ENCODE peak calls at places on chromosomes 3 and 15, in nine cellular contexts. O is hepatocyte, M is heart left ventricle, D is astrocyte of the spinal cord, T is fibroblast of lung, E is dorsolateral prefrontal cortex, B is NB4, R is neural progenitor cell, A is WERI-Rb-1. N is an unnamed sample.

GRCh38 chr3:158168996-158169573 is 59.2 kb downstream of the RSRC1 start:
- DNase-seq in O (no peak), M (no peak), D (peak), T (no peak), E (no peak), B (peak), R (no peak), A (no peak), N (no peak)

GRCh38 chr3:70506775-70507174 is 194.3 kb upstream of the MDFIC2 start:
- DNase-seq in O (no peak), M (no peak), D (no peak), T (no peak), E (no peak), B (no peak), R (no peak), A (no peak), N (no peak)

GRCh38 chr3:44906997-44907396 is 32.6 kb downstream of the TGM4 start:
- DNase-seq in O (no peak), M (no peak), D (no peak), T (no peak), E (no peak), B (no peak), R (no peak), A (no peak), N (no peak)

GRCh38 chr3:71488391-71488809 is 95.1 kb downstream of the FOXP1 start:
- DNase-seq in O (no peak), M (no peak), D (no peak), T (no peak), E (no peak), B (no peak), R (no peak), A (no peak), N (no peak)

GRCh38 chr3:157542711-157543485 is 39.7 kb upstream of the VEPH1 start:
- DNase-seq in O (peak), M (peak), D (peak), T (peak), E (no peak), B (no peak), R (peak), A (peak), N (no peak)

GRCh38 chr3:78732471-78732870 is 1035.3 kb downstream of the ROBO1 start:
- DNase-seq in O (no peak), M (no peak), D (no peak), T (no peak), E (no peak), B (no peak), R (no peak), A (no peak), N (no peak)

GRCh38 chr15:85770014-85770721 is 24.6 kb downstream of the KLHL25 start:
- DNase-seq in O (no peak), M (no peak), D (peak), T (no peak), E (no peak), B (no peak), R (no peak), A (no peak), N (no peak)

GRCh38 chr3:171374260-171374659 is 85.9 kb downstream of the TNIK start:
- DNase-seq in O (no peak), M (no peak), D (no peak), T (no peak), E (no peak), B (no peak), R (no peak), A (no peak), N (no peak)

GRCh38 chr15:56989411-56989924 is 71.0 kb downstream of the TCF12 start:
- DNase-seq in O (no peak), M (no peak), D (peak), T (peak), E (no peak), B (peak), R (no peak), A (no peak), N (peak)

GRCh38 chr3:58242340-58242739 is 4.7 kb downstream of the ABHD6 start:
- DNase-seq in O (no peak), M (no peak), D (no peak), T (no peak), E (no peak), B (no peak), R (no peak), A (no peak), N (no peak)

GRCh38 chr3:110859340-110859739 is 212.3 kb upstream of the NECTIN3 start:
- DNase-seq in O (no peak), M (no peak), D (no peak), T (no peak), E (no peak), B (no peak), R (no peak), A (peak), N (no peak)

DNA sequence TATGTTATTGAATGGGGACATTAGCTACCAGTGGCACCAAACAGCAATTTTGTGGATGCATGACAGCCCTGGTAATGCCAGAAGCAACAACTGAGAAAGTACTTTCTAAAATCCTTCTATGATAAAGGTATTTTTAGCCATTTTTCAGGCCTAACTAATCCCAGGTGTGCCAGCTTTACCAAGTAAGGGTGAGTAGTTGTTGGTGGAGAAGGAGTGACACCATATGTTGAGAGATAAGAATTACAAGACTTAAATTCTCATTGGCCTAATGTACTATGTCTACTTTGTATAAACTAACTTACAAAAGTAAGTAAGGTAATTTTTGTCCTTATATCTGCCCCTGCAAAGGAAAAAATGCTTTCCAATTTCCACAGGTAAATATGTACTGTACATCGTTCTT is 4.1 kb upstream of the COX17 start:
- DNase-seq in O (peak), M (no peak), D (peak), T (peak), E (no peak), B (peak), R (peak), A (no peak), N (no peak)
- TF ChIP-seq CTCF in O (peak), M (peak), D (peak), T (peak), E (peak), B (peak), R (peak), A (peak), N (peak)

DNA sequence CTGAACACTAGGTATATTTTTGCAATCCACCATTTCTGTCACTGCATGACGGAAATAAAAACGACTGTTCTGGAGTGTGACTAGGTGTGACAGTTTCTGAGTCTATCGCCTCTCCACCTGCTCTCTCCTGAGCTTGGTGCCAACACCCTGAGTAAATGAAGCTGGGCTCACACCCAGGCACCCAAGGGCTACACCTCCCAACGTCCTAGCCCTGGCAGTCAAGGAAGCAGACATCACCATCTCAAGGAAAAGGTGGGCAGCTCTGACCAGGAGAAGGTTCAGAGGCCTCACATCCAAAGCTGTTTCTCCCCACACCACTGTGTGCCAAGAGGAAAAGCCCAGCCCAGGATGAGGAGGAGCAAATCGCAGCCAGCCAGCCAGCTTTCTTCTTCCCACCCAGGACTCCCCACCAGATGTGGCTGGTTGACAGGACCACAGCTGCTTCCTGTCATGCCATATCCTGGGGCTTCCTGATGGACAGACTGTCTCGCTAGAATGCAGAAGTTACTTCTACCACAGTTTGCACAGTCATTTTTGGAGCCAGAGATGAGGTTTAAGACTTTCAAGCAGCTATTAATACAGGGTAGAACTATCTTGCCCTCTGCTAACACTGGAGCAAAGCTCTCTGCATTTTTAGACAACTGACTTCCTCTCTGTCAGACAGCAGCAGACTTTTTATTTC is 3.3 kb downstream of the SCAMP2 start:
- DNase-seq in O (peak), M (peak), D (no peak), T (peak), E (peak), B (peak), R (no peak), A (no peak), N (no peak)
- H3K4me3 ChIP-seq in O (no peak), M (no peak), D (no peak), T (no peak), E (no peak), B (peak), R (no peak), A (no peak), N (no peak)

DNA sequence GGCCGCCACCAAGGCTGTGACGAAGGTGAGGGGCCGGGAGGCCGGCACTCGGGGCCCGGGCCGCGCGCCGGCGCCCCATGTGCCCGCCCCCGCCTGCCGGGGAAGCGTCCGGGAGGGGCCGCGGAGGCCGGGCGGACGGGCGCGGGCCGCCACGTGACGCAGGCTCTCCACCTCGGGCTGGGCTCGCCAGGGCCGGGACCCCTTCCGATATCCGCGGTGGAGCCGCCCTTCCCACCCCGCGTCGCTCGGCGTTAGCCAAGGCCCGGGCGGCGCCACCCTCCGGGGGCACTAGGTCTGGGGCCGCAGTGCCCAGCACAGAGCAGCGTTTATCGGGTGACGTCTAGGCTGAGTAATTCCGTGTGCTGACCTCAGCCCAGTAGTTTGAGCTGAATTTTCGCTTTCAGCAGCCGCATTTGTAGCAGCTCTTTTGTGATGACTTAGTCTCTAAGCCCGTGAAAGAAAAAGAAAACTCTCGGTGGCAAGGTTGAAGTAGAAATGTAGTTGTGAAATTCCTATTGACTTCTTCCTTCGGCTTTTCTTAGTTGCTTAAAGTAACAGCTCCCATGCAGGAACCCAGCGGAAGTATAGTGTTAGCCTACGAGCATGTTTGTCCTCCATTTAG is 885 bp downstream of the CDV3 start:
- DNase-seq in O (peak), M (peak), D (peak), T (peak), E (peak), B (peak), R (peak), A (peak), N (no peak)
- TF ChIP-seq CTCF in O (peak), M (peak), D (no peak), T (no peak), E (no peak), B (no peak), R (peak), A (peak), N (peak)

DNA sequence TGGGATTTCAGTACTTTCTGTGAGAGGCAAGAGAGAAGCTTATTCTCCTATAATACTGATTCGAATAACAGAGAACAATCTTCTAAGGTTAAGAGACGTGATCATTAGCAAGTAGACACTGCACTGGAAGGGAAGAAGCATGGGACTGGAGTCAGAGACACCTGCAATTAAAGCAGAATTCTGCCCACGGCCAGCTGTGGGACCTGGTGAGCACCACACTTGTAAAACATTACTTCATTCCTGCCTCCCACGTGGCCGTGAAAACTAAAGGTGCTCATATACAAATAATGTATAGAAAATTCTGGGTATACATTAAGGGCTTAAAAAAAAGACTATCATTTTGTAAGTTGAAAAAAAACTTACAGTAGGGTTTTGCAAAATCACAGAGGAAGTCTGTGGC is 2.0 kb downstream of the TM2D3 start:
- DNase-seq in O (no peak), M (no peak), D (no peak), T (no peak), E (no peak), B (no peak), R (no peak), A (no peak), N (no peak)
- H3K4me3 ChIP-seq in O (no peak), M (no peak), D (no peak), T (no peak), E (no peak), B (peak), R (no peak), A (no peak), N (no peak)

N was measured in LNCaP clone FGC.